ENCODE peak calls at places on chromosomes 2 and 18, in six cellular contexts. V is uterus, D is colonic mucosa, J is heart left ventricle, Q is cardiac muscle cell, Y is HepG2. R is an unnamed sample.
A peak's percentile ranks its signal among the peaks of the same experiment; 100 is the strongest.

GRCh38 chr2:42905341-42906114 is 113.1 kb upstream of the HAAO start:
- DNase-seq in J (no peak), Q (peak; percentile 66), V (peak; percentile 66), Y (peak; percentile 29), D (no peak), R (no peak)

GRCh38 chr2:109722026-109722425 is 72.1 kb upstream of the RGPD5 start:
- DNase-seq in Q (no peak), V (no peak), Y (no peak), D (peak; percentile 22), J (no peak), R (peak; percentile 83)

GRCh38 chr2:207438414-207439126 is 91.2 kb upstream of the CREB1 start:
- DNase-seq in D (no peak), Y (no peak), V (no peak), J (no peak), Q (no peak), R (no peak)

GRCh38 chr2:72032481-72033041 is 115.1 kb downstream of the CYP26B1 start:
- DNase-seq in D (no peak), Y (no peak), J (no peak), Q (no peak), V (no peak), R (peak; percentile 77)

GRCh38 chr18:5295231-5295920 is at the start of gene ZBTB14:
- DNase-seq in D (peak; percentile 49), Q (peak; percentile 78), V (peak; percentile 66), J (peak; percentile 83), Y (peak; percentile 36), R (no peak)

GRCh38 chr2:160522951-160523700 is 29.5 kb upstream of the RBMS1 start:
- DNase-seq in J (no peak), V (no peak), Q (peak; percentile 46), Y (no peak), D (no peak), R (no peak)

GRCh38 chr2:217875556-217876252 is 127.1 kb downstream of the TNS1 start:
- DNase-seq in Y (no peak), D (no peak), Q (no peak), V (no peak), J (no peak), R (no peak)

GRCh38 chr2:9769171-9770005 is 73.9 kb upstream of the TAF1B start:
- DNase-seq in J (peak; percentile 60), V (no peak), Q (no peak), Y (no peak), D (no peak), R (no peak)

GRCh38 chr2:238633426-238634328 is 206.9 kb downstream of the ASB1 start:
- DNase-seq in Q (no peak), Y (no peak), D (no peak), J (no peak), V (no peak), R (no peak)

GRCh38 chr2:56754627-56755026 is 570.8 kb downstream of the CCDC85A start:
- DNase-seq in Y (no peak), J (no peak), D (no peak), Q (no peak), V (no peak), R (no peak)

GRCh38 chr2:81250270-81250669 is 945.7 kb upstream of the LRRTM1 start:
- DNase-seq in Y (no peak), V (no peak), J (no peak), D (no peak), Q (no peak), R (no peak)

GRCh38 chr2:217637268-217637615 is 365.6 kb downstream of the TNS1 start:
- DNase-seq in Y (no peak), J (no peak), Q (no peak), D (no peak), V (no peak), R (no peak)

GRCh38 chr2:43370705-43371104 is 144.3 kb upstream of the ZFP36L2 start:
- DNase-seq in J (no peak), V (no peak), Q (peak; percentile 11), D (no peak), Y (no peak), R (no peak)

GRCh38 chr2:198966269-198966668 is 491.5 kb downstream of the SATB2 start:
- DNase-seq in J (no peak), Y (no peak), V (no peak), D (no peak), Q (no peak), R (no peak)

GRCh38 chr2:136384541-136385303 is 266.8 kb upstream of the CXCR4 start:
- DNase-seq in D (peak; percentile 27), V (no peak), Q (peak; percentile 47), J (no peak), Y (peak; percentile 35), R (no peak)

GRCh38 chr2:198186257-198186656 is 381.9 kb downstream of the PLCL1 start:
- DNase-seq in J (no peak), D (no peak), Q (no peak), V (no peak), Y (no peak), R (no peak)

GRCh38 chr2:33522571-33522970 is 46.1 kb downstream of the RASGRP3 start:
- DNase-seq in J (no peak), Y (no peak), D (no peak), Q (no peak), V (no peak), R (no peak)

GRCh38 chr18:22417496-22418188 is at the start of gene CTAGE1:
- DNase-seq in J (no peak), D (no peak), Q (no peak), Y (no peak), V (no peak), R (no peak)

GRCh38 chr2:95158891-95159619 is 593 bp downstream of the ZNF514 start:
- DNase-seq in J (peak; percentile 73), V (peak; percentile 57), D (peak; percentile 55), Y (peak; percentile 13), Q (peak; percentile 49), R (no peak)

GRCh38 chr18:46849007-46849406 is 68.3 kb downstream of the PIAS2 start:
- DNase-seq in Q (no peak), V (no peak), J (no peak), D (no peak), Y (no peak), R (no peak)

GRCh38 chr18:46260016-46260878 is 156.1 kb downstream of the HAUS1 start:
- DNase-seq in Y (no peak), Q (peak; percentile 38), J (no peak), V (no peak), D (no peak), R (no peak)

GRCh38 chr2:96159084-96159830 is 14.0 kb upstream of the DUSP2 start:
- DNase-seq in Y (no peak), Q (no peak), D (no peak), V (no peak), J (peak; percentile 40), R (no peak)

GRCh38 chr2:24304098-24304497 is 56.2 kb downstream of the ITSN2 start:
- DNase-seq in D (peak; percentile 33), Q (peak; percentile 92), V (peak; percentile 81), Y (peak; percentile 38), J (peak; percentile 66), R (no peak)

GRCh38 chr2:180367831-180368230 is 360.7 kb upstream of the CWC22 start:
- DNase-seq in J (no peak), Q (peak; percentile 91), D (no peak), V (no peak), Y (no peak), R (no peak)

GRCh38 chr2:37880546-37880945 is 44.5 kb upstream of the RMDN2 start:
- DNase-seq in V (no peak), Y (peak; percentile 9), D (no peak), Q (no peak), J (no peak), R (no peak)

GRCh38 chr2:18467727-18468363 is 92.6 kb downstream of the RDH14 start:
- DNase-seq in Y (no peak), J (no peak), D (no peak), V (peak; percentile 57), Q (peak; percentile 35), R (no peak)

GRCh38 chr2:138565251-138565598 is 63.7 kb downstream of the SPOPL start:
- DNase-seq in J (no peak), D (no peak), Y (no peak), Q (no peak), V (no peak), R (no peak)

GRCh38 chr2:97992836-97993825 is 2.6 kb downstream of the TMEM131 start:
- DNase-seq in Q (no peak), J (no peak), V (no peak), D (no peak), Y (no peak), R (no peak)
- H3K4me3 ChIP-seq in Q (peak overlapping the region; percentile 74), J (no peak overlapping the region), V (no peak overlapping the region), D (peak overlapping the region; percentile 66), Y (peak overlapping the region; percentile 86), R (peak overlapping the region; percentile 81)

GRCh38 chr2:60532421-60532820 is 21.0 kb downstream of the BCL11A start:
- DNase-seq in J (no peak), D (no peak), Q (no peak), V (no peak), Y (no peak), R (no peak)

GRCh38 chr2:60530228-60530627 is 23.2 kb downstream of the BCL11A start:
- DNase-seq in Q (no peak), J (no peak), D (peak; percentile 82), V (no peak), Y (no peak), R (no peak)

GRCh38 chr2:60529111-60529510 is 24.3 kb downstream of the BCL11A start:
- DNase-seq in Q (no peak), V (no peak), J (no peak), D (no peak), Y (no peak), R (peak; percentile 65)

GRCh38 chr2:60531638-60532216 is 21.7 kb downstream of the BCL11A start:
- DNase-seq in Y (no peak), V (no peak), D (peak; percentile 72), Q (no peak), J (no peak), R (no peak)

GRCh38 chr2:60530660-60531276 is 22.7 kb downstream of the BCL11A start:
- DNase-seq in Y (peak; percentile 84), Q (peak; percentile 62), J (peak; percentile 78), D (peak; percentile 94), V (peak; percentile 36), R (no peak)
- H3K4me1 ChIP-seq in Y (peaks cover 21% of the 10 kb centered on the region), Q (peaks cover 64% of the 10 kb centered on the region), J (peaks cover 46% of the 10 kb centered on the region), D (peaks cover 4% of the 10 kb centered on the region), V (no peaks in the 10 kb centered on the region), R (peaks cover 47% of the 10 kb centered on the region)

GRCh38 chr2:11786191-11786590 is 39.8 kb downstream of the LPIN1 start:
- DNase-seq in V (no peak), D (no peak), Q (no peak), Y (no peak), J (no peak), R (peak; percentile 40)
- H3K36me3 ChIP-seq in V (no peaks in the 10 kb centered on the region), D (no peaks in the 10 kb centered on the region), Q (peaks cover 64% of the 10 kb centered on the region), Y (peaks cover 67% of the 10 kb centered on the region), J (peaks cover 4% of the 10 kb centered on the region), R (no peaks in the 10 kb centered on the region)

GRCh38 chr2:6073260-6074141 is 381.3 kb downstream of the SOX11 start:
- DNase-seq in Y (no peak), D (no peak), Q (peak; percentile 0), V (no peak), J (no peak), R (no peak)

GRCh38 chr2:6077585-6077984 is 385.4 kb downstream of the SOX11 start:
- DNase-seq in D (no peak), V (no peak), J (no peak), Q (no peak), Y (no peak), R (no peak)

GRCh38 chr2:6072757-6073156 is 380.6 kb downstream of the SOX11 start:
- DNase-seq in J (no peak), V (no peak), D (no peak), Q (no peak), Y (no peak), R (no peak)

GRCh38 chr2:6071536-6071935 is 379.4 kb downstream of the SOX11 start:
- DNase-seq in J (no peak), D (no peak), V (no peak), Q (no peak), Y (no peak), R (no peak)

GRCh38 chr2:6074303-6074702 is 382.1 kb downstream of the SOX11 start:
- DNase-seq in Q (no peak), D (no peak), J (no peak), Y (no peak), V (no peak), R (no peak)
- H3K4me3 ChIP-seq in Q (no peak overlapping the region), D (no peak overlapping the region), J (no peak overlapping the region), Y (no peak overlapping the region), V (no peak overlapping the region), R (no peak overlapping the region)

R was measured in vagina.